ENCODE peak calls at places on chromosomes 6 and 20, in six cellular contexts. One of them, this sample, is unnamed.

GRCh38 chr6:26020983-26021349 is 58.4 kb downstream of the TRIM38 start:
- DNase-seq in non-pigmented ciliary epithelial cell: no peak
- DNase-seq in neural crest cell: peak
- DNase-seq in CD8-positive, alpha-beta memory T cell: no peak
- DNase-seq in ELR: peak
- DNase-seq in stimulated activated CD8-positive, alpha-beta memory T cell treated with anti-CD3 and anti-CD28 coated beads, Interleukin-12 subunit alpha, Interleukin-12 subunit beta, amount 100 ng/mL, for 4 hours: no peak
- DNase-seq in this sample: no peak

GRCh38 chr20:7938058-7938457 is 2.2 kb downstream of the HAO1 start:
- DNase-seq in non-pigmented ciliary epithelial cell: no peak
- DNase-seq in neural crest cell: no peak
- DNase-seq in CD8-positive, alpha-beta memory T cell: no peak
- DNase-seq in ELR: no peak
- DNase-seq in stimulated activated CD8-positive, alpha-beta memory T cell treated with anti-CD3 and anti-CD28 coated beads, Interleukin-12 subunit alpha, Interleukin-12 subunit beta, amount 100 ng/mL, for 4 hours: no peak
- DNase-seq in this sample: no peak

GRCh38 chr20:41391587-41392001 is 25.0 kb upstream of the EMILIN3 start:
- DNase-seq in non-pigmented ciliary epithelial cell: peak
- DNase-seq in neural crest cell: no peak
- DNase-seq in CD8-positive, alpha-beta memory T cell: no peak
- DNase-seq in ELR: peak
- DNase-seq in stimulated activated CD8-positive, alpha-beta memory T cell treated with anti-CD3 and anti-CD28 coated beads, Interleukin-12 subunit alpha, Interleukin-12 subunit beta, amount 100 ng/mL, for 4 hours: no peak
- DNase-seq in this sample: peak

GRCh38 chr20:57380081-57380750 is 11.0 kb upstream of the RBM38 start:
- DNase-seq in non-pigmented ciliary epithelial cell: no peak
- DNase-seq in neural crest cell: no peak
- DNase-seq in CD8-positive, alpha-beta memory T cell: no peak
- DNase-seq in ELR: no peak
- DNase-seq in stimulated activated CD8-positive, alpha-beta memory T cell treated with anti-CD3 and anti-CD28 coated beads, Interleukin-12 subunit alpha, Interleukin-12 subunit beta, amount 100 ng/mL, for 4 hours: no peak
- DNase-seq in this sample: no peak

GRCh38 chr6:144931172-144932035 is 646.3 kb downstream of the UTRN start:
- DNase-seq in non-pigmented ciliary epithelial cell: no peak
- DNase-seq in neural crest cell: peak
- DNase-seq in CD8-positive, alpha-beta memory T cell: peak
- DNase-seq in ELR: peak
- DNase-seq in stimulated activated CD8-positive, alpha-beta memory T cell treated with anti-CD3 and anti-CD28 coated beads, Interleukin-12 subunit alpha, Interleukin-12 subunit beta, amount 100 ng/mL, for 4 hours: no peak
- DNase-seq in this sample: no peak

GRCh38 chr6:93806409-93807270 is 387.3 kb upstream of the EPHA7 start:
- DNase-seq in non-pigmented ciliary epithelial cell: no peak
- DNase-seq in neural crest cell: no peak
- DNase-seq in CD8-positive, alpha-beta memory T cell: no peak
- DNase-seq in ELR: no peak
- DNase-seq in stimulated activated CD8-positive, alpha-beta memory T cell treated with anti-CD3 and anti-CD28 coated beads, Interleukin-12 subunit alpha, Interleukin-12 subunit beta, amount 100 ng/mL, for 4 hours: no peak
- DNase-seq in this sample: no peak

GRCh38 chr20:64091762-64092161 is 7.6 kb upstream of the LKAAEAR1 start:
- DNase-seq in non-pigmented ciliary epithelial cell: no peak
- DNase-seq in neural crest cell: no peak
- DNase-seq in CD8-positive, alpha-beta memory T cell: no peak
- DNase-seq in ELR: no peak
- DNase-seq in stimulated activated CD8-positive, alpha-beta memory T cell treated with anti-CD3 and anti-CD28 coated beads, Interleukin-12 subunit alpha, Interleukin-12 subunit beta, amount 100 ng/mL, for 4 hours: no peak
- DNase-seq in this sample: no peak

GRCh38 chr6:157313531-157314467 is 9.5 kb downstream of the TMEM242 start:
- DNase-seq in non-pigmented ciliary epithelial cell: no peak
- DNase-seq in neural crest cell: no peak
- DNase-seq in CD8-positive, alpha-beta memory T cell: no peak
- DNase-seq in ELR: no peak
- DNase-seq in stimulated activated CD8-positive, alpha-beta memory T cell treated with anti-CD3 and anti-CD28 coated beads, Interleukin-12 subunit alpha, Interleukin-12 subunit beta, amount 100 ng/mL, for 4 hours: no peak
- DNase-seq in this sample: no peak

GRCh38 chr20:50481741-50482140 is 28.4 kb upstream of the PTPN1 start:
- DNase-seq in non-pigmented ciliary epithelial cell: no peak
- DNase-seq in neural crest cell: no peak
- DNase-seq in CD8-positive, alpha-beta memory T cell: no peak
- DNase-seq in ELR: no peak
- DNase-seq in stimulated activated CD8-positive, alpha-beta memory T cell treated with anti-CD3 and anti-CD28 coated beads, Interleukin-12 subunit alpha, Interleukin-12 subunit beta, amount 100 ng/mL, for 4 hours: no peak
- DNase-seq in this sample: no peak

GRCh38 chr6:121187200-121187832 is 147.0 kb downstream of the TBC1D32 start:
- DNase-seq in non-pigmented ciliary epithelial cell: no peak
- DNase-seq in neural crest cell: no peak
- DNase-seq in CD8-positive, alpha-beta memory T cell: no peak
- DNase-seq in ELR: no peak
- DNase-seq in stimulated activated CD8-positive, alpha-beta memory T cell treated with anti-CD3 and anti-CD28 coated beads, Interleukin-12 subunit alpha, Interleukin-12 subunit beta, amount 100 ng/mL, for 4 hours: no peak
- DNase-seq in this sample: no peak

GRCh38 chr6:30223339-30223738 is 10.1 kb upstream of the TRIM26 start:
- DNase-seq in non-pigmented ciliary epithelial cell: no peak
- DNase-seq in neural crest cell: no peak
- DNase-seq in CD8-positive, alpha-beta memory T cell: no peak
- DNase-seq in ELR: no peak
- DNase-seq in stimulated activated CD8-positive, alpha-beta memory T cell treated with anti-CD3 and anti-CD28 coated beads, Interleukin-12 subunit alpha, Interleukin-12 subunit beta, amount 100 ng/mL, for 4 hours: no peak
- DNase-seq in this sample: no peak

GRCh38 chr20:14481863-14482262 is 144.5 kb upstream of the FLRT3 start:
- DNase-seq in non-pigmented ciliary epithelial cell: peak
- DNase-seq in neural crest cell: no peak
- DNase-seq in CD8-positive, alpha-beta memory T cell: no peak
- DNase-seq in ELR: peak
- DNase-seq in stimulated activated CD8-positive, alpha-beta memory T cell treated with anti-CD3 and anti-CD28 coated beads, Interleukin-12 subunit alpha, Interleukin-12 subunit beta, amount 100 ng/mL, for 4 hours: no peak
- DNase-seq in this sample: peak

GRCh38 chr6:15945593-15946159 is 183.2 kb upstream of the MYLIP start:
- DNase-seq in non-pigmented ciliary epithelial cell: no peak
- DNase-seq in neural crest cell: no peak
- DNase-seq in CD8-positive, alpha-beta memory T cell: no peak
- DNase-seq in ELR: peak
- DNase-seq in stimulated activated CD8-positive, alpha-beta memory T cell treated with anti-CD3 and anti-CD28 coated beads, Interleukin-12 subunit alpha, Interleukin-12 subunit beta, amount 100 ng/mL, for 4 hours: no peak
- DNase-seq in this sample: no peak

GRCh38 chr6:2818593-2818992 is 23.1 kb downstream of the SERPINB1 start:
- DNase-seq in non-pigmented ciliary epithelial cell: no peak
- DNase-seq in neural crest cell: no peak
- DNase-seq in CD8-positive, alpha-beta memory T cell: no peak
- DNase-seq in ELR: peak
- DNase-seq in stimulated activated CD8-positive, alpha-beta memory T cell treated with anti-CD3 and anti-CD28 coated beads, Interleukin-12 subunit alpha, Interleukin-12 subunit beta, amount 100 ng/mL, for 4 hours: no peak
- DNase-seq in this sample: no peak

GRCh38 chr6:47780510-47781356 is 1.1 kb upstream of the OPN5 start:
- DNase-seq in non-pigmented ciliary epithelial cell: peak
- DNase-seq in neural crest cell: peak
- DNase-seq in CD8-positive, alpha-beta memory T cell: peak
- DNase-seq in ELR: peak
- DNase-seq in stimulated activated CD8-positive, alpha-beta memory T cell treated with anti-CD3 and anti-CD28 coated beads, Interleukin-12 subunit alpha, Interleukin-12 subunit beta, amount 100 ng/mL, for 4 hours: no peak
- DNase-seq in this sample: no peak

GRCh38 chr20:31836853-31837608 is 8.4 kb downstream of the FOXS1 start:
- DNase-seq in non-pigmented ciliary epithelial cell: no peak
- DNase-seq in neural crest cell: no peak
- DNase-seq in CD8-positive, alpha-beta memory T cell: no peak
- DNase-seq in ELR: peak
- DNase-seq in stimulated activated CD8-positive, alpha-beta memory T cell treated with anti-CD3 and anti-CD28 coated beads, Interleukin-12 subunit alpha, Interleukin-12 subunit beta, amount 100 ng/mL, for 4 hours: no peak
- DNase-seq in this sample: no peak

GRCh38 chr6:105398859-105399258 is 4.0 kb downstream of the PREP start:
- DNase-seq in non-pigmented ciliary epithelial cell: no peak
- DNase-seq in neural crest cell: no peak
- DNase-seq in CD8-positive, alpha-beta memory T cell: no peak
- DNase-seq in ELR: no peak
- DNase-seq in stimulated activated CD8-positive, alpha-beta memory T cell treated with anti-CD3 and anti-CD28 coated beads, Interleukin-12 subunit alpha, Interleukin-12 subunit beta, amount 100 ng/mL, for 4 hours: no peak
- DNase-seq in this sample: no peak

GRCh38 chr6:21149460-21149859 is 444.1 kb upstream of the SOX4 start:
- DNase-seq in non-pigmented ciliary epithelial cell: no peak
- DNase-seq in neural crest cell: no peak
- DNase-seq in CD8-positive, alpha-beta memory T cell: no peak
- DNase-seq in ELR: peak
- DNase-seq in stimulated activated CD8-positive, alpha-beta memory T cell treated with anti-CD3 and anti-CD28 coated beads, Interleukin-12 subunit alpha, Interleukin-12 subunit beta, amount 100 ng/mL, for 4 hours: no peak
- DNase-seq in this sample: no peak

GRCh38 chr6:53833147-53833546 is 38.3 kb downstream of the LRRC1 start:
- DNase-seq in non-pigmented ciliary epithelial cell: no peak
- DNase-seq in neural crest cell: no peak
- DNase-seq in CD8-positive, alpha-beta memory T cell: no peak
- DNase-seq in ELR: peak
- DNase-seq in stimulated activated CD8-positive, alpha-beta memory T cell treated with anti-CD3 and anti-CD28 coated beads, Interleukin-12 subunit alpha, Interleukin-12 subunit beta, amount 100 ng/mL, for 4 hours: no peak
- DNase-seq in this sample: no peak

GRCh38 chr20:31967830-31968249 is at the start of gene XKR7:
- DNase-seq in non-pigmented ciliary epithelial cell: no peak
- DNase-seq in neural crest cell: peak
- DNase-seq in CD8-positive, alpha-beta memory T cell: no peak
- DNase-seq in ELR: no peak
- DNase-seq in stimulated activated CD8-positive, alpha-beta memory T cell treated with anti-CD3 and anti-CD28 coated beads, Interleukin-12 subunit alpha, Interleukin-12 subunit beta, amount 100 ng/mL, for 4 hours: peak
- DNase-seq in this sample: no peak

GRCh38 chr6:116405147-116405546 is 34.4 kb downstream of the DSE start:
- DNase-seq in non-pigmented ciliary epithelial cell: no peak
- DNase-seq in neural crest cell: peak
- DNase-seq in CD8-positive, alpha-beta memory T cell: no peak
- DNase-seq in ELR: peak
- DNase-seq in stimulated activated CD8-positive, alpha-beta memory T cell treated with anti-CD3 and anti-CD28 coated beads, Interleukin-12 subunit alpha, Interleukin-12 subunit beta, amount 100 ng/mL, for 4 hours: no peak
- DNase-seq in this sample: no peak

GRCh38 chr20:1933465-1933870 is 38.3 kb downstream of the SIRPA start:
- DNase-seq in non-pigmented ciliary epithelial cell: no peak
- DNase-seq in neural crest cell: no peak
- DNase-seq in CD8-positive, alpha-beta memory T cell: no peak
- DNase-seq in ELR: no peak
- DNase-seq in stimulated activated CD8-positive, alpha-beta memory T cell treated with anti-CD3 and anti-CD28 coated beads, Interleukin-12 subunit alpha, Interleukin-12 subunit beta, amount 100 ng/mL, for 4 hours: no peak
- DNase-seq in this sample: no peak

GRCh38 chr20:8542115-8542486 is 410.0 kb downstream of the PLCB1 start:
- DNase-seq in non-pigmented ciliary epithelial cell: no peak
- DNase-seq in neural crest cell: no peak
- DNase-seq in CD8-positive, alpha-beta memory T cell: no peak
- DNase-seq in ELR: no peak
- DNase-seq in stimulated activated CD8-positive, alpha-beta memory T cell treated with anti-CD3 and anti-CD28 coated beads, Interleukin-12 subunit alpha, Interleukin-12 subunit beta, amount 100 ng/mL, for 4 hours: no peak
- DNase-seq in this sample: no peak

GRCh38 chr6:40958740-40959139 is 80.3 kb downstream of the UNC5CL start:
- DNase-seq in non-pigmented ciliary epithelial cell: no peak
- DNase-seq in neural crest cell: no peak
- DNase-seq in CD8-positive, alpha-beta memory T cell: no peak
- DNase-seq in ELR: no peak
- DNase-seq in stimulated activated CD8-positive, alpha-beta memory T cell treated with anti-CD3 and anti-CD28 coated beads, Interleukin-12 subunit alpha, Interleukin-12 subunit beta, amount 100 ng/mL, for 4 hours: no peak
- DNase-seq in this sample: no peak

GRCh38 chr6:135921176-135921575 is 69.7 kb downstream of the PDE7B start:
- DNase-seq in non-pigmented ciliary epithelial cell: no peak
- DNase-seq in neural crest cell: no peak
- DNase-seq in CD8-positive, alpha-beta memory T cell: no peak
- DNase-seq in ELR: no peak
- DNase-seq in stimulated activated CD8-positive, alpha-beta memory T cell treated with anti-CD3 and anti-CD28 coated beads, Interleukin-12 subunit alpha, Interleukin-12 subunit beta, amount 100 ng/mL, for 4 hours: no peak
- DNase-seq in this sample: no peak

GRCh38 chr6:36984581-36985383 is 1.2 kb downstream of the MTCH1 start:
- DNase-seq in non-pigmented ciliary epithelial cell: peak
- DNase-seq in neural crest cell: peak
- DNase-seq in CD8-positive, alpha-beta memory T cell: peak
- DNase-seq in ELR: peak
- DNase-seq in stimulated activated CD8-positive, alpha-beta memory T cell treated with anti-CD3 and anti-CD28 coated beads, Interleukin-12 subunit alpha, Interleukin-12 subunit beta, amount 100 ng/mL, for 4 hours: no peak
- DNase-seq in this sample: no peak

GRCh38 chr6:149453597-149454340 is 31.0 kb downstream of the ZC3H12D start:
- DNase-seq in non-pigmented ciliary epithelial cell: no peak
- DNase-seq in neural crest cell: no peak
- DNase-seq in CD8-positive, alpha-beta memory T cell: no peak
- DNase-seq in ELR: no peak
- DNase-seq in stimulated activated CD8-positive, alpha-beta memory T cell treated with anti-CD3 and anti-CD28 coated beads, Interleukin-12 subunit alpha, Interleukin-12 subunit beta, amount 100 ng/mL, for 4 hours: no peak
- DNase-seq in this sample: no peak

GRCh38 chr6:52195886-52196285 is 9.7 kb downstream of the IL17A start:
- DNase-seq in non-pigmented ciliary epithelial cell: no peak
- DNase-seq in neural crest cell: no peak
- DNase-seq in CD8-positive, alpha-beta memory T cell: no peak
- DNase-seq in ELR: no peak
- DNase-seq in stimulated activated CD8-positive, alpha-beta memory T cell treated with anti-CD3 and anti-CD28 coated beads, Interleukin-12 subunit alpha, Interleukin-12 subunit beta, amount 100 ng/mL, for 4 hours: no peak
- DNase-seq in this sample: no peak

GRCh38 chr6:18405477-18406293 is 18.5 kb downstream of the RNF144B start:
- DNase-seq in non-pigmented ciliary epithelial cell: peak
- DNase-seq in neural crest cell: no peak
- DNase-seq in CD8-positive, alpha-beta memory T cell: no peak
- DNase-seq in ELR: peak
- DNase-seq in stimulated activated CD8-positive, alpha-beta memory T cell treated with anti-CD3 and anti-CD28 coated beads, Interleukin-12 subunit alpha, Interleukin-12 subunit beta, amount 100 ng/mL, for 4 hours: no peak
- DNase-seq in this sample: peak